ENCODE peak calls at places on chromosomes 6 and 20, in five cellular contexts. P is tibial artery, I is H1, Q is AG04450, R is lower lobe of right lung. J is an unnamed sample.

GRCh38 chr20:34544109-34544793 is 14.3 kb upstream of the MAP1LC3A start:
- DNase-seq in Q (no peak), P (no peak), I (no peak), R (peak; percentile 44), J (no peak)

GRCh38 chr20:34562643-34563042 is 4.1 kb downstream of the MAP1LC3A start:
- DNase-seq in Q (no peak), P (no peak), R (no peak), I (no peak), J (no peak)

GRCh38 chr6:42393339-42393738 is 58.4 kb downstream of the TRERF1 start:
- DNase-seq in R (no peak), I (no peak), Q (no peak), P (no peak), J (no peak)

GRCh38 chr6:164308339-164308738 is 893.8 kb downstream of the QKI start:
- DNase-seq in R (no peak), P (no peak), Q (no peak), I (no peak), J (no peak)

GRCh38 chr6:17940151-17940791 is 47.2 kb downstream of the KIF13A start:
- DNase-seq in P (no peak), Q (no peak), R (no peak), I (no peak), J (no peak)

GRCh38 chr6:101454106-101454676 is 60.7 kb downstream of the GRIK2 start:
- DNase-seq in Q (no peak), R (no peak), P (no peak), I (no peak), J (no peak)

GRCh38 chr6:4485735-4486134 is 290.5 kb upstream of the CDYL start:
- DNase-seq in R (no peak), I (no peak), P (no peak), Q (no peak), J (no peak)

GRCh38 chr6:35185302-35185681 is 28.5 kb upstream of the SCUBE3 start:
- DNase-seq in Q (no peak), I (no peak), R (peak; percentile 54), P (peak; percentile 38), J (no peak)

GRCh38 chr6:48615041-48615440 is 504.0 kb upstream of the PTCHD4 start:
- DNase-seq in P (no peak), R (no peak), I (no peak), Q (peak; percentile 3), J (no peak)

GRCh38 chr6:161890133-161890833 is 616.4 kb upstream of the AGPAT4 start:
- DNase-seq in I (no peak), Q (no peak), R (no peak), P (no peak), J (no peak)

GRCh38 chr6:107493158-107494057 is 3.5 kb downstream of the SOBP start:
- DNase-seq in P (no peak), Q (peak; percentile 38), R (no peak), I (no peak), J (no peak)

GRCh38 chr6:40986364-40986763 is 52.7 kb downstream of the UNC5CL start:
- DNase-seq in I (no peak), P (no peak), R (no peak), Q (no peak), J (no peak)

DNA sequence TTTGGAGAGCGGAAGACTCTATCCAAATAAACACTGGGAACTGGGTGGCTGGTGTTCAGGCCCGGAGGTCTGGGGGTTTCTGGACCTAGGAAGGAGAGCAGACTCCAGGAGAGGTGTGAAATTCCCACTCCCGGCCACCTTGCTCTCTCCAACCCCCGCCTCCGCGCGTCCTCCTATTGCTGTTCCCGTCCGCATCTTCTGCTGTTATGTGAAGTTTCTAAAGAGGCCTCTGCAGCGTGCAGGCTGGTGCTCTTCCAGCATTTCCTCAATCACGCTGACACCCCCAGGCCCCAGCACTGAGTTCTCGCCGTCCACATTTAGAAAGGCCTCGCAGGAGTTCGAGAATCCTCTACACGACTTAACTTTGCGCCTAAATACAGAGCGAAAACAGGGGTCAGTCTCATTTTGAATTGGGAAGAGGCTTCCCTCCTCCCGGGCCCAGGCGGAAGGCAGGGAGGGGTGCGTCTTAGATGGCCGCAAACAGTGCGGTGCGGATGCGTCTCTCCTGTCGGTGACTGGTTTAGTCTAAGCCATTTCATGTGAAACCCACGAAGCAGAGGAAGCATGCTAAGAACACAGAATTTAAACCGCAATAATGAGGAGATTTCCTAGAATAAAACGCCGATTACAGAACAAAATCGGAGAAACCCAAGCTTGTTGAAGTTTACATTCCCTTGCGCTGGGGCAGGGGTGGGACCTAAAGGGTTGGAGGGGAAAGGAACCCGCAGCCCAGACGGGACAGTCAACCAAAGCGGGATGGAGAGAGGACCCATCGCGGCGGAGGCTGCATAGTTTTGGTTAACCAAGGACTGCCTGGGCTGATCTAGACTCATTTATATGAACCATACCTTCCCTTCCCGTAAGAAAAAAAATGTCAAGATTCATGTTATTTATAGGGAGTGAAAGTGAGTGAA is 4.0 kb upstream of the FOXF2 start:
- DNase-seq in P (no peak), R (no peak), I (no peak), Q (no peak), J (no peak)
- H3K27me3 ChIP-seq in P (peaks cover 2% of the 10 kb centered on the region), R (peaks cover 92% of the 10 kb centered on the region), I (peaks cover 90% of the 10 kb centered on the region), Q (peaks cover 23% of the 10 kb centered on the region), J (peaks cover 84% of the 10 kb centered on the region)

GRCh38 chr6:37025621-37026466 is 20.4 kb downstream of the FGD2 start:
- DNase-seq in I (no peak), R (peak; percentile 34), Q (no peak), P (no peak), J (no peak)

GRCh38 chr6:37022135-37022863 is 16.8 kb downstream of the FGD2 start:
- DNase-seq in I (no peak), P (no peak), Q (no peak), R (peak; percentile 28), J (no peak)

GRCh38 chr6:37027036-37027720 is 21.7 kb downstream of the FGD2 start:
- DNase-seq in I (no peak), P (no peak), Q (no peak), R (peak; percentile 38), J (no peak)

GRCh38 chr6:37027811-37028469 is 22.5 kb downstream of the FGD2 start:
- DNase-seq in I (no peak), Q (no peak), R (peak; percentile 36), P (no peak), J (no peak)

GRCh38 chr6:37024665-37025337 is 19.3 kb downstream of the FGD2 start:
- DNase-seq in P (no peak), Q (no peak), I (no peak), R (peak; percentile 52), J (no peak)
- H3K27ac ChIP-seq in P (no peak overlapping the region), Q (no peak overlapping the region), I (no peak overlapping the region), R (no peak overlapping the region), J (no peak overlapping the region)

GRCh38 chr20:32080783-32081182 is 28.7 kb upstream of the TM9SF4 start:
- DNase-seq in R (no peak), I (no peak), Q (no peak), P (no peak), J (no peak)
- H3K27me3 ChIP-seq in R (peaks cover 8% of the 10 kb centered on the region), I (no peaks in the 10 kb centered on the region), Q (peaks cover 41% of the 10 kb centered on the region), P (no peaks in the 10 kb centered on the region), J (no peaks in the 10 kb centered on the region)

DNA sequence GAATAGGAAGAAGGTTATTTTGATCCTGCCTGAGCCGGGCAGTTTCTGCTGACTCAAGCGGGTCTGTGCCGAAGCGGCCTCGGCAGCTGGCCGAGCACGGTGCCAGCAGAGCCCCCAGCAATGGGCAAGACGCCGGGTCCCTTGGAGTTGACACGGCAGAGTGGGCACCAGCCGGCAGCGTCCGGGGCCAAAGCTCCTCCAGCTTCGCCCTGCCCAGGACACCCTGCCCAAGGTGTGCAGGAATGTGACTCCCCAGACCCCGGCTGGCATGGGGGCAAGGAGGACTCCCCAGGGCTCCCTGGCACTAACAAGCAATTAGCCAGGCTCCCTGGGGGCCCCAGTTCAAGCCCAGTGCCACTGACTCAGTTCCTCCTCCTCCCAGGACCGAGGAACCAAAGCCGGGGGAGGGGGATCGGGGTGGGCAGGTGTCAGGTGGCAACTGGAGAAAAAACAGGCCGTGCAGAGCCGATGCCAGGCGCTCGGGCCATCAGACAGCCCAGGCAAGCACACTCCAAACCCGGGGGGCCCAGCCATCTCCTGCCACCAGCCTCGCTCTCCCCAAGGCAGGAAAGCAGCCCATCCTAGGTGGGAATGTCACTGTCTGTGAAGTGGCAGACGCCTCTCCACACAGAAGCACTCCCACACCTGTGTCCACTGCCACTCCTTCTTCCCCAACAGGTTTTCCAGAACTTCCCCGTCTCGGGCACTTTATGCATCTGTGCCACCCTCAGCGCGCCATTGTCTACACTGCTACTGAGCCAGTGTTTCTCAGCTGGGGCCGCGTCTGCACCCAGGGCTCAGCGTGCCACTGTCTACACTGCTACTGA is 41.2 kb upstream of the ZBP1 start:
- DNase-seq in Q (no peak), R (peak; percentile 46), I (no peak), P (peak; percentile 22), J (no peak)
- H3K27ac ChIP-seq in Q (no peak overlapping the region), R (no peak overlapping the region), I (no peak overlapping the region), P (peak overlapping the region; percentile 48), J (no peak overlapping the region)

GRCh38 chr6:87897581-87898147 is 150.0 kb upstream of the SPACA1 start:
- DNase-seq in P (no peak), R (no peak), Q (no peak), I (no peak), J (no peak)
- H3K27me3 ChIP-seq in P (no peaks in the 10 kb centered on the region), R (no peaks in the 10 kb centered on the region), Q (peaks cover 7% of the 10 kb centered on the region), I (no peaks in the 10 kb centered on the region), J (no peaks in the 10 kb centered on the region)

DNA sequence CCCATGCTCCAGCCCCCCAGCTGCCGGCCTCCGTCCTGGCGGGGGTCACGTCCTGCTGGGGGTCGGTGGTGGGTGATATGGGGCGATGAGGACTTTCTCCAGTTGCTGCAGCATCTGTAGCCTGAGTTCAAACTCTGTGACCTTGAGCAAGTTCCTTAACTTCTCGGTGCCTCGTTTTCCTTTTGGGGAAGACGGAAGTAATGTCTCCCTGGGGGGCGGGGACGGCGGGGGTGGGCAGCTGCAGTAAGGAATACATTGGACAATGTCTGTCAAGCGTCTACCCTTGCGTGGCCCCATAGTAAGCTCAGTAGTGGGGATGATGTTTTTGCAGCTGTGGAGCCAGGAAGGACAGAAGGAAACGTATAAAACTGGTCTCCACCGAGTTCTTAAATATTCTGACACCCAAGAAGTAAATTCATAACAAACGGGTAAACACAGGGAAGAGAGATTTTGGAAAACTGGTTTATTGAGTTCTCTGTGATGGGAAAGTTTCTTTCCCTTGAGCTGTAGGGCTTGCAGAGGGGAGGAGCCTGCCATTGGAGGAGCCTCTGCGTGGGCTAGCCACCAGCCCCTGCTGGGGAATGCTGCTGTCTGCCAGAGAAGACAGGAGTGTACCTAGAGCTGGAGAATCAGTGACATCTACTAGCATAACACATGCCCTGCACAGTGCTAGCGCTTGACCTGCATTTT is 1.0 kb upstream of the ACSS1 start:
- DNase-seq in P (peak; percentile 45), I (no peak), R (no peak), Q (no peak), J (no peak)
- H3K27ac ChIP-seq in P (peak overlapping the region; percentile 96), I (no peak overlapping the region), R (peak overlapping the region; percentile 97), Q (no peak overlapping the region), J (peak overlapping the region; percentile 89)